ENCODE peak calls at places on chromosomes 3 and 15, in six cellular contexts. K is C1 segment of cervical spinal cord, P is nephron progenitor cell, M is iris pigment epithelial cell, I is NCI-H1092, J is NCI-H2081. Q is an unnamed sample.

GRCh38 chr3:197327701-197328100 is 29.3 kb upstream of the DLG1 start:
- DNase-seq in K (peak; percentile 31), M (no peak), I (no peak), P (no peak), J (no peak), Q (no peak)

GRCh38 chr3:169700195-169700594 is 36.7 kb upstream of the MECOM start:
- DNase-seq in M (no peak), J (no peak), K (no peak), I (no peak), P (no peak), Q (no peak)

GRCh38 chr3:107452436-107452835 is 70.3 kb upstream of the BBX start:
- DNase-seq in J (no peak), K (no peak), P (no peak), I (no peak), M (peak; percentile 82), Q (no peak)

GRCh38 chr3:13620281-13620680 is 71.4 kb downstream of the FBLN2 start:
- DNase-seq in M (no peak), I (no peak), P (no peak), J (no peak), K (no peak), Q (no peak)

GRCh38 chr15:31254431-31255175 is 72.0 kb upstream of the KLF13 start:
- DNase-seq in J (peak; percentile 13), M (peak; percentile 33), P (no peak), K (no peak), I (no peak), Q (no peak)

GRCh38 chr3:141561426-141562034 is 74.7 kb downstream of the RASA2 start:
- DNase-seq in K (peak; percentile 12), P (peak; percentile 35), M (peak; percentile 69), I (no peak), J (peak; percentile 57), Q (peak; percentile 17)

GRCh38 chr15:67458449-67458848 is 62.5 kb upstream of the C15orf61 start:
- DNase-seq in P (no peak), J (no peak), K (no peak), I (no peak), M (no peak), Q (no peak)

GRCh38 chr3:187269486-187269885 is 22.1 kb downstream of the MASP1 start:
- DNase-seq in I (no peak), K (no peak), M (no peak), P (no peak), J (no peak), Q (no peak)

GRCh38 chr3:168220609-168221008 is 124.9 kb upstream of the GOLIM4 start:
- DNase-seq in I (no peak), M (no peak), J (no peak), K (no peak), P (no peak), Q (no peak)

GRCh38 chr15:66657062-66658020 is 44.7 kb upstream of the SMAD6 start:
- DNase-seq in I (no peak), M (no peak), K (no peak), J (no peak), P (peak; percentile 39), Q (no peak)

GRCh38 chr3:65439641-65440040 is 599.1 kb downstream of the MAGI1 start:
- DNase-seq in M (peak; percentile 68), I (peak; percentile 36), P (peak; percentile 64), J (peak; percentile 63), K (peak; percentile 72), Q (no peak)

GRCh38 chr3:124878561-124879394 is 8.4 kb downstream of the ITGB5 start:
- DNase-seq in J (no peak), K (no peak), M (peak; percentile 98), P (no peak), I (no peak), Q (no peak)

GRCh38 chr3:67067251-67067650 is 69.1 kb downstream of the KBTBD8 start:
- DNase-seq in J (no peak), P (no peak), I (no peak), K (no peak), M (no peak), Q (no peak)

GRCh38 chr3:8759038-8759755 is 10.2 kb downstream of the OXTR start:
- DNase-seq in J (no peak), I (no peak), M (no peak), K (no peak), P (no peak), Q (no peak)

GRCh38 chr3:65960087-65960486 is 78.6 kb downstream of the MAGI1 start:
- DNase-seq in I (no peak), P (no peak), J (no peak), M (peak; percentile 70), K (no peak), Q (no peak)

GRCh38 chr15:39332846-39333245 is 248.0 kb upstream of the THBS1 start:
- DNase-seq in M (no peak), J (no peak), P (no peak), I (no peak), K (no peak), Q (no peak)

GRCh38 chr3:194559530-194559929 is 72.7 kb upstream of the ATP13A3 start:
- DNase-seq in J (no peak), P (no peak), M (no peak), I (no peak), K (no peak), Q (no peak)

GRCh38 chr3:21942328-21942727 is 191.3 kb upstream of the ZNF385D start:
- DNase-seq in M (peak; percentile 84), I (no peak), J (peak; percentile 74), K (no peak), P (peak; percentile 1), Q (no peak)

GRCh38 chr3:5707794-5708193 is 520.3 kb downstream of the EDEM1 start:
- DNase-seq in K (no peak), P (no peak), I (no peak), J (no peak), M (no peak), Q (no peak)

GRCh38 chr3:134430950-134431445 is 54.8 kb downstream of the ANAPC13 start:
- DNase-seq in I (no peak), K (no peak), P (no peak), M (peak; percentile 52), J (no peak), Q (no peak)

GRCh38 chr15:101091080-101092017 is 160.5 kb downstream of the CHSY1 start:
- DNase-seq in J (no peak), I (no peak), P (peak; percentile 36), M (peak; percentile 70), K (no peak), Q (no peak)

GRCh38 chr15:99732711-99733267 is 448 bp downstream of the LYSMD4 start:
- DNase-seq in J (no peak), K (peak; percentile 46), I (no peak), M (no peak), P (peak; percentile 58), Q (no peak)

GRCh38 chr15:64232400-64232799 is 69.6 kb upstream of the PPIB start:
- DNase-seq in J (no peak), I (no peak), K (no peak), P (no peak), M (peak; percentile 67), Q (no peak)

GRCh38 chr15:39594056-39594763 is 13.3 kb downstream of the THBS1 start:
- DNase-seq in P (no peak), J (no peak), I (no peak), K (no peak), M (no peak), Q (peak; percentile 9)

GRCh38 chr3:188006726-188007393 is 147.1 kb upstream of the LPP start:
- DNase-seq in M (no peak), P (peak; percentile 15), I (peak; percentile 15), K (no peak), J (no peak), Q (peak; percentile 45)

GRCh38 chr3:71035314-71035713 is 548.2 kb downstream of the FOXP1 start:
- DNase-seq in P (no peak), I (no peak), M (peak; percentile 83), K (no peak), J (peak; percentile 48), Q (no peak)

GRCh38 chr3:178112134-178112533 is 424.1 kb upstream of the KCNMB2 start:
- DNase-seq in I (no peak), J (no peak), P (no peak), K (no peak), M (no peak), Q (no peak)

GRCh38 chr3:33716227-33716626 is 1.8 kb downstream of the CLASP2 start:
- DNase-seq in P (no peak), J (no peak), M (peak; percentile 12), I (no peak), K (peak; percentile 11), Q (no peak)

GRCh38 chr3:101042996-101043686 is 49.9 kb upstream of the ABI3BP start:
- DNase-seq in J (no peak), P (no peak), I (no peak), K (no peak), M (peak; percentile 54), Q (no peak)

GRCh38 chr3:117518385-117518784 is 808.8 kb downstream of the TUSC7 start:
- DNase-seq in M (no peak), P (no peak), J (no peak), K (no peak), I (no peak), Q (no peak)

GRCh38 chr3:22360977-22361376 is 610.0 kb upstream of the ZNF385D start:
- DNase-seq in I (no peak), J (no peak), M (peak; percentile 26), K (no peak), P (no peak), Q (no peak)

GRCh38 chr3:169232863-169233262 is 430.6 kb downstream of the MECOM start:
- DNase-seq in M (peak; percentile 76), K (no peak), I (peak; percentile 29), P (no peak), J (peak; percentile 90), Q (no peak)

GRCh38 chr15:75927601-75928000 is 23.9 kb downstream of the FBXO22 start:
- DNase-seq in I (no peak), K (no peak), M (no peak), P (no peak), J (no peak), Q (no peak)

GRCh38 chr3:26293351-26293750 is 329.2 kb upstream of the LRRC3B start:
- DNase-seq in M (no peak), J (no peak), K (no peak), P (no peak), I (no peak), Q (no peak)